ENCODE peak calls at places on chromosome X, in four cellular contexts. B is Calu3; V is cardiac fibroblast; D is CD4-positive, alpha-beta T cell. Z is an unnamed sample.
A peak's percentile ranks its signal among the peaks of the same experiment; 100 is the strongest.

GRCh38 chrX:23373129-23373804 is 38.6 kb downstream of the PTCHD1 start:
- DNase-seq in D (no peak), V (peak; percentile 82), B (no peak), Z (no peak)

GRCh38 chrX:131288738-131289511 is at the start of gene IGSF1:
- DNase-seq in D (no peak), B (no peak), V (peak; percentile 5), Z (no peak)

GRCh38 chrX:17685026-17685425 is 52.3 kb upstream of the SCML1 start:
- DNase-seq in B (no peak), D (no peak), V (no peak), Z (no peak)

GRCh38 chrX:71195959-71196727 is 26.9 kb upstream of the GJB1 start:
- DNase-seq in B (no peak), D (no peak), V (no peak), Z (no peak)

GRCh38 chrX:389021-389441 is 2.3 kb upstream of the PPP2R3B start:
- DNase-seq in B (no peak), V (no peak), D (no peak), Z (no peak)

GRCh38 chrX:96791559-96791958 is 92.1 kb upstream of the RPA4 start:
- DNase-seq in D (no peak), B (no peak), V (peak; percentile 74), Z (no peak)

GRCh38 chrX:153161952-153162351 is 17.1 kb upstream of the MAGEA1 start:
- DNase-seq in D (no peak), V (no peak), B (no peak), Z (no peak)

GRCh38 chrX:114006664-114007063 is 577.2 kb upstream of the HTR2C start:
- DNase-seq in D (no peak), V (no peak), B (no peak), Z (no peak)

GRCh38 chrX:110087485-110088356 is 84.8 kb downstream of the TMEM164 start:
- DNase-seq in V (peak; percentile 97), D (no peak), B (peak; percentile 35), Z (no peak)

GRCh38 chrX:136064661-136065043 is 79.4 kb downstream of the SLC9A6 start:
- DNase-seq in B (no peak), D (no peak), V (no peak), Z (no peak)

GRCh38 chrX:118901991-118902390 is 72.4 kb upstream of the LONRF3 start:
- DNase-seq in V (no peak), D (no peak), B (no peak), Z (no peak)

GRCh38 chrX:112628288-112628687 is 51.5 kb downstream of the LHFPL1 start:
- DNase-seq in D (no peak), V (no peak), B (no peak), Z (no peak)

GRCh38 chrX:136209016-136209738 is 42.0 kb downstream of the MAP7D3 start:
- DNase-seq in D (no peak), B (peak; percentile 56), V (peak; percentile 73), Z (peak; percentile 24)

GRCh38 chrX:120310861-120311631 is at the start of gene TMEM255A:
- DNase-seq in B (no peak), D (no peak), V (no peak), Z (no peak)

GRCh38 chrX:120309873-120310730 is 1.2 kb downstream of the TMEM255A start:
- DNase-seq in D (no peak), V (peak; percentile 7), B (peak; percentile 2), Z (no peak)

GRCh38 chrX:120308959-120309872 is 2.0 kb downstream of the TMEM255A start:
- DNase-seq in B (peak; percentile 70), V (peak; percentile 44), D (peak; percentile 54), Z (peak; percentile 60)

GRCh38 chrX:120306640-120307039 is 4.6 kb downstream of the TMEM255A start:
- DNase-seq in D (no peak), B (no peak), V (no peak), Z (no peak)

GRCh38 chrX:120308558-120308957 is 2.7 kb downstream of the TMEM255A start:
- DNase-seq in B (peak; percentile 5), V (no peak), D (no peak), Z (no peak)
- TF ChIP-seq CTCF in B (no peak), V (no peak), D (no peak), Z (no peak)

GRCh38 chrX:47060708-47061107 is 17.5 kb upstream of the RGN start:
- DNase-seq in V (no peak), D (no peak), B (no peak), Z (no peak)
- TF ChIP-seq CTCF in V (no peak), D (no peak), B (no peak), Z (no peak)

GRCh38 chrX:94058728-94059382 is 384.8 kb downstream of the FAM133A start:
- DNase-seq in V (peak; percentile 5), B (peak; percentile 1), D (no peak), Z (peak; percentile 4)
- TF ChIP-seq CTCF in V (peak; percentile 7), B (no peak), D (no peak), Z (no peak)

DNA sequence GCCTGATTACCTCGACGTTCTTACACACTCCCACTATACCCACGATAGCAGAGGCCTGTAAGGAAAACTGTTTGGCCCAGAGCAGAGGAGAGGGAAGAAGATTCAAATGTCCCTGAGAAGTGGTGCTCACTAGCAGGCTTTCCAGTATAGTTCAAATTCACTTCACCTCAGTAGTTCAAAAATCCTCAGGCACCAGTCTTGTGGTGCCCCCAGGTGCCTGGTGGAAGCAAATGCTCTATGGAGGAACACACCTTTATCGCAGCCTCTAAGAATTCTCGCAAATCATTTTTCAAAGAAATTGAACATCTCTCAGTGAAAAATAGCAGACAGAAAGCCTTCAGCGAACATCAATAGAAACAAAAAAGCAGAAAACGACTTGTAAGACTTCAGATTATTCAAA is 12.2 kb upstream of the MTMR1 start:
- DNase-seq in V (peak; percentile 44), B (peak; percentile 26), D (no peak), Z (peak; percentile 12)
- TF ChIP-seq CTCF in V (peak; percentile 47), B (peak; percentile 22), D (no peak), Z (no peak)

GRCh38 chrX:121975666-121976065 is 928.3 kb downstream of the GLUD2 start:
- DNase-seq in B (no peak), V (no peak), D (no peak), Z (no peak)
- TF ChIP-seq CTCF in B (no peak), V (no peak), D (no peak), Z (no peak)

DNA sequence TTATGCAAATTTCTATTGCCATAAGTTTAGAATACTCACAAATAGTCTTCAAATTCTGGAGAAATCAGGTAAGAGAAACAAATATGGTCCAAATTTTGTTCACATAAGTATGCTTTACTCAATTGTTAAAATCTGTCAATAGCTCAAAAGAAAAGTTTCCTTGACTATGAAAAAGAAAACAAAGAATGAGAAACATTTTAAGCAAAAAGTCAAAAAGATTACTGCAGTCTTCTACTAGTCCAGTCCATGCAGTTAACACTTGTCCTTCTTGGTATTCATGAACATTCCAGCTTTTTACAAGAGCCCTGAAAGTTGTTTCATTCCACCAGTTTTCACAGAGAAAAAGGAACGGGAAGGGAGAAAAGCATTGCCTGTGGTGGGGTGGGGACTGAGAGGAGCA is 54.7 kb upstream of the ZXDA start:
- DNase-seq in V (no peak), D (no peak), B (no peak), Z (no peak)
- TF ChIP-seq CTCF in V (no peak), D (no peak), B (no peak), Z (no peak)

Z was measured in GM10248.